ENCODE peak calls at places on chromosomes 5 and 9, in six cellular contexts. M is breast epithelium, N is HL-60, G is suprapubic skin, Q is stomach, C is Panc1. P is an unnamed sample. For H3K27me3, the result is how much of the 10 kb centered on the place peaks cover.

GRCh38 chr5:54580997-54581741 is 63.6 kb downstream of the SNX18 start:
- DNase-seq in M (no peak), N (no peak), G (no peak), Q (no peak), C (no peak), P (no peak)

GRCh38 chr5:14593326-14594036 is 11.9 kb downstream of the OTULINL start:
- DNase-seq in M (no peak), N (no peak), G (no peak), Q (no peak), C (no peak), P (no peak)

GRCh38 chr9:126690431-126691051 is 76.8 kb downstream of the LMX1B start:
- DNase-seq in M (peak), N (no peak), G (no peak), Q (peak), C (no peak), P (peak)

GRCh38 chr5:138944527-138945322 is 69.6 kb upstream of the LRRTM2 start:
- DNase-seq in M (no peak), N (no peak), G (no peak), Q (peak), C (no peak), P (peak)

GRCh38 chr9:77307166-77307565 is 129.8 kb downstream of the VPS13A start:
- DNase-seq in M (no peak), N (no peak), G (no peak), Q (no peak), C (no peak), P (no peak)

GRCh38 chr5:176944276-176944675 is 45.1 kb upstream of the HK3 start:
- DNase-seq in M (no peak), N (no peak), G (no peak), Q (no peak), C (no peak), P (no peak)

GRCh38 chr9:35813434-35814105 is 1.3 kb downstream of the HINT2 start:
- DNase-seq in M (no peak), N (peak), G (no peak), Q (no peak), C (no peak), P (no peak)

GRCh38 chr9:19085295-19085694 is 17.4 kb downstream of the HAUS6 start:
- DNase-seq in M (no peak), N (no peak), G (no peak), Q (no peak), C (no peak), P (no peak)

GRCh38 chr5:57825026-57825683 is 342.5 kb upstream of the ACTBL2 start:
- DNase-seq in M (no peak), N (no peak), G (no peak), Q (no peak), C (no peak), P (no peak)

GRCh38 chr9:16627967-16628366 is 242.5 kb downstream of the BNC2 start:
- DNase-seq in M (no peak), N (no peak), G (no peak), Q (no peak), C (no peak), P (no peak)

GRCh38 chr5:155629597-155629996 is 616.0 kb downstream of the KIF4B start:
- DNase-seq in M (no peak), N (no peak), G (no peak), Q (no peak), C (no peak), P (no peak)

GRCh38 chr9:109498195-109499060 is at the start of gene PTPN3:
- DNase-seq in M (no peak), N (no peak), G (no peak), Q (peak), C (no peak), P (no peak)

GRCh38 chr5:155049569-155050383 is 36.2 kb downstream of the KIF4B start:
- DNase-seq in M (no peak), N (no peak), G (no peak), Q (no peak), C (no peak), P (no peak)

DNA sequence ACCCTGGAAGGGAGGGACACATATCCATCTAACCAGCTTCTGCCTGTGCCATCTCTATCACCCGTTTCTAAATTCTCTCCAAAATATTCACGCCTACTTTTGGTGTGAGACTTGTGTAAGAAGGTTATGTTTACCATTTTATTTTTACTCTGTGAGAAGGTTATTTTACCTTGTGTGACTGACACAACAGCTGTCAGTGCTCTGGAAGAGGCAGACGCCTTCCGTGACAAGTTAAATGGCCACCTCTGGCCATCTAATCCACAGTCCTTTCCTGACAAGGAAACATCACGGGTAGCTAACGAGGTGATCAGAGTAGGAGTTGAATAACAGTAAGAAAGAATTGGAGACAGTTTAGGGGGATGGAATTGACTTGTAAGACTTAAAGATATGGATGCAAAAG is 443.8 kb upstream of the PIK3R1 start:
- DNase-seq in M (no peak), N (no peak), G (no peak), Q (no peak), C (no peak), P (no peak)
- TF ChIP-seq POLR2AphosphoS5 in M (no peak), N (no peak), G (no peak), Q (no peak), C (no peak), P (no peak)

DNA sequence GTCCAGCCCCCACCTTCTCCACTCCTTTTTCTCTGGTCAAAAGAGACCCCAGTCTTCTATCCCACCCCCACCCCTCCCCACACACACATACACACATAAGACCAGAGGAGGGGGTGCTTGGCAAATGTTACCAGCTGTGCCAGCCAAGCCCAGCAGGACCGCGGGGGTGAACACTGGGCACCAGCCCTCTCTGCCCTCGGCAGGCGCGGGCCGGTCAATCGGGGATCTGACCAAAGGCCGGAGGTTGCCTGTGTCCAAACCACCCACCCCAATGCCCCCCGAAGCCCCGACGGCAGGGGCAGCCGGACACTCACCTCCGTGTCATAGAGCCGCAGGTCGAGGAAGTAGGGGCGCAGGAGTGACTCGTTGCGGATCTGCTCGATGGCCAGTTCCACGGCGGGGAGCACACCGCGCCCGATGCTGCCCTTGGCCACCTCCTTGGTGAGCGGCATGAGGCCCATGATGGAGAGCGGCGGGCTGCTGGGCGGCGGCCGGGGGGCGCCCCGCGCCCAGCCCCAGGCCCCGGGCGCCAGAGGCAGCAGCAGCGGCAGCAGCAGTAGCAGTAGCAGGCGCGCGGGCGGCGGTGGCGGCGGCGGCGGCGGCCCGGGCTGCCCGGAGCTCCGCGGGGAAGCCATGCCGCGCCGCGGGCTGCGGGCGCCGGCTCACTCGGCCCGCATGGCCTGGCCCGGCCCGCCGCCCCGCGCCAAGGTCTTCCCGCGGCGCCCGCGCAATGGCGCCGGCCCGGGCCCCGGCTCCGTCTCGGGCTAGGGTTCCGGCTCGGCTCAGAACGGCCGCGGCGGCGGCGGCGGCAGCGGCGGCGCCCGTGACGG is 417 bp downstream of the GABBR2 start:
- DNase-seq in M (no peak), N (no peak), G (no peak), Q (no peak), C (no peak), P (no peak)
- H3K27me3 ChIP-seq in M (half or more), N (under half), G (half or more), Q (half or more), C (under half), P (under half)

GRCh38 chr5:178895615-178896571 is at the start of gene ZFP2:
- DNase-seq in M (peak), N (no peak), G (no peak), Q (peak), C (no peak), P (peak)
- TF ChIP-seq POLR2AphosphoS5 in M (no peak), N (no peak), G (no peak), Q (no peak), C (peak), P (no peak)

GRCh38 chr9:84151236-84151635 is 170.6 kb downstream of the RMI1 start:
- DNase-seq in M (no peak), N (no peak), G (no peak), Q (no peak), C (no peak), P (no peak)
- H3K27me3 ChIP-seq in M (under half), N (under half), G (under half), Q (under half), C (under half), P (under half)